ENCODE peak calls at places on chromosomes 6 and 20, in eight cellular contexts. B, U, D, N, S, Y, Q and E are unnamed samples.

GRCh38 chr6:166379103-166379586 is 3.6 kb downstream of the MPC1 start:
- DNase-seq in U (no peak), D (no peak), N (no peak), B (no peak), Y (no peak), S (no peak), Q (no peak), E (no peak)

GRCh38 chr20:3927486-3928291 is 38.5 kb downstream of the PANK2 start:
- DNase-seq in S (peak), B (no peak), Q (no peak), N (no peak), Y (no peak), D (no peak), U (no peak), E (no peak)

GRCh38 chr6:82976179-82976578 is 89.5 kb downstream of the UBE3D start:
- DNase-seq in B (no peak), U (no peak), N (no peak), Y (no peak), Q (no peak), S (no peak), D (no peak), E (no peak)

GRCh38 chr6:44179072-44179536 is 20.5 kb downstream of the CAPN11 start:
- DNase-seq in U (no peak), N (no peak), B (no peak), S (no peak), D (no peak), Y (no peak), Q (no peak), E (no peak)

GRCh38 chr6:4287811-4288244 is 152.5 kb upstream of the ECI2 start:
- DNase-seq in B (no peak), N (no peak), U (no peak), Q (no peak), D (no peak), Y (no peak), S (no peak), E (no peak)

GRCh38 chr6:115067690-115068447 is 725.0 kb upstream of the HS3ST5 start:
- DNase-seq in S (no peak), B (no peak), Q (no peak), D (no peak), U (no peak), Y (no peak), N (no peak), E (no peak)

GRCh38 chr6:81937296-81937937 is 184.9 kb upstream of the TENT5A start:
- DNase-seq in D (no peak), U (no peak), N (no peak), Y (no peak), B (no peak), S (no peak), Q (no peak), E (no peak)

GRCh38 chr20:6178537-6178936 is 55.7 kb upstream of the FERMT1 start:
- DNase-seq in Q (no peak), N (no peak), B (no peak), S (peak), D (no peak), U (no peak), Y (no peak), E (no peak)

GRCh38 chr6:158205220-158205944 is 37.2 kb downstream of the GTF2H5 start:
- DNase-seq in S (peak), B (no peak), Q (no peak), Y (no peak), N (no peak), D (no peak), U (peak), E (peak)